ENCODE peak calls at places on chromosomes 2 and 18, in four cellular contexts. One of them, this sample, is unnamed.

GRCh38 chr2:188527110-188527509 is 235.4 kb downstream of the GULP1 start:
- DNase-seq in epithelial cell of prostate: no peak
- DNase-seq in fibroblast of lung: peak; percentile 37
- DNase-seq in CD4-positive, alpha-beta memory T cell: no peak
- DNase-seq in this sample: no peak

GRCh38 chr2:50556934-50557575 is 474.9 kb downstream of the NRXN1 start:
- DNase-seq in epithelial cell of prostate: peak; percentile 14
- DNase-seq in fibroblast of lung: peak; percentile 59
- DNase-seq in CD4-positive, alpha-beta memory T cell: no peak
- DNase-seq in this sample: no peak

GRCh38 chr2:31739156-31739555 is 158.4 kb upstream of the SRD5A2 start:
- DNase-seq in epithelial cell of prostate: no peak
- DNase-seq in fibroblast of lung: no peak
- DNase-seq in CD4-positive, alpha-beta memory T cell: no peak
- DNase-seq in this sample: no peak

GRCh38 chr2:88115825-88116518 is 11.9 kb downstream of the FABP1 start:
- DNase-seq in epithelial cell of prostate: no peak
- DNase-seq in fibroblast of lung: no peak
- DNase-seq in CD4-positive, alpha-beta memory T cell: no peak
- DNase-seq in this sample: no peak

GRCh38 chr2:140918426-140918825 is 1212.4 kb downstream of the LRP1B start:
- DNase-seq in epithelial cell of prostate: no peak
- DNase-seq in fibroblast of lung: peak; percentile 20
- DNase-seq in CD4-positive, alpha-beta memory T cell: no peak
- DNase-seq in this sample: no peak

GRCh38 chr2:46296840-46297545 is at the start of gene EPAS1:
- DNase-seq in epithelial cell of prostate: no peak
- DNase-seq in fibroblast of lung: peak; percentile 85
- DNase-seq in CD4-positive, alpha-beta memory T cell: peak; percentile 77
- DNase-seq in this sample: no peak

GRCh38 chr2:68196120-68196716 is 38.5 kb downstream of the PNO1 start:
- DNase-seq in epithelial cell of prostate: no peak
- DNase-seq in fibroblast of lung: peak; percentile 76
- DNase-seq in CD4-positive, alpha-beta memory T cell: no peak
- DNase-seq in this sample: peak; percentile 66

GRCh38 chr2:164836907-164837306 is 4.7 kb downstream of the COBLL1 start:
- DNase-seq in epithelial cell of prostate: no peak
- DNase-seq in fibroblast of lung: no peak
- DNase-seq in CD4-positive, alpha-beta memory T cell: no peak
- DNase-seq in this sample: no peak

GRCh38 chr2:100889286-100889685 is 69.3 kb downstream of the NPAS2 start:
- DNase-seq in epithelial cell of prostate: no peak
- DNase-seq in fibroblast of lung: no peak
- DNase-seq in CD4-positive, alpha-beta memory T cell: no peak
- DNase-seq in this sample: no peak

GRCh38 chr2:10257036-10257435 is 45.7 kb upstream of the HPCAL1 start:
- DNase-seq in epithelial cell of prostate: no peak
- DNase-seq in fibroblast of lung: no peak
- DNase-seq in CD4-positive, alpha-beta memory T cell: no peak
- DNase-seq in this sample: no peak

GRCh38 chr2:239057533-239057932 is 209.6 kb downstream of the TWIST2 start:
- DNase-seq in epithelial cell of prostate: no peak
- DNase-seq in fibroblast of lung: no peak
- DNase-seq in CD4-positive, alpha-beta memory T cell: no peak
- DNase-seq in this sample: no peak

GRCh38 chr18:61274561-61274960 is 58.7 kb upstream of the CDH20 start:
- DNase-seq in epithelial cell of prostate: no peak
- DNase-seq in fibroblast of lung: no peak
- DNase-seq in CD4-positive, alpha-beta memory T cell: no peak
- DNase-seq in this sample: no peak

GRCh38 chr2:189213226-189213625 is 33.7 kb upstream of the COL5A2 start:
- DNase-seq in epithelial cell of prostate: no peak
- DNase-seq in fibroblast of lung: peak; percentile 58
- DNase-seq in CD4-positive, alpha-beta memory T cell: no peak
- DNase-seq in this sample: no peak

GRCh38 chr2:67888351-67889005 is 174.3 kb downstream of the C1D start:
- DNase-seq in epithelial cell of prostate: no peak
- DNase-seq in fibroblast of lung: no peak
- DNase-seq in CD4-positive, alpha-beta memory T cell: no peak
- DNase-seq in this sample: no peak

GRCh38 chr2:199707584-199708185 is 143.3 kb downstream of the FTCDNL1 start:
- DNase-seq in epithelial cell of prostate: no peak
- DNase-seq in fibroblast of lung: peak; percentile 14
- DNase-seq in CD4-positive, alpha-beta memory T cell: no peak
- DNase-seq in this sample: no peak

GRCh38 chr2:41998789-41999470 is 48.9 kb upstream of the PKDCC start:
- DNase-seq in epithelial cell of prostate: no peak
- DNase-seq in fibroblast of lung: peak; percentile 50
- DNase-seq in CD4-positive, alpha-beta memory T cell: no peak
- DNase-seq in this sample: no peak

GRCh38 chr2:113068706-113069485 is 1.1 kb downstream of the IL1F10 start:
- DNase-seq in epithelial cell of prostate: peak; percentile 61
- DNase-seq in fibroblast of lung: no peak
- DNase-seq in CD4-positive, alpha-beta memory T cell: no peak
- DNase-seq in this sample: no peak

GRCh38 chr18:32315881-32316280 is 126.0 kb downstream of the MEP1B start:
- DNase-seq in epithelial cell of prostate: no peak
- DNase-seq in fibroblast of lung: peak; percentile 26
- DNase-seq in CD4-positive, alpha-beta memory T cell: no peak
- DNase-seq in this sample: no peak

GRCh38 chr18:46398005-46398404 is 259.0 kb downstream of the LOXHD1 start:
- DNase-seq in epithelial cell of prostate: no peak
- DNase-seq in fibroblast of lung: no peak
- DNase-seq in CD4-positive, alpha-beta memory T cell: no peak
- DNase-seq in this sample: no peak

GRCh38 chr2:240565267-240566202 is 2.7 kb upstream of the RNPEPL1 start:
- DNase-seq in epithelial cell of prostate: no peak
- DNase-seq in fibroblast of lung: no peak
- DNase-seq in CD4-positive, alpha-beta memory T cell: peak; percentile 92
- DNase-seq in this sample: peak; percentile 80

GRCh38 chr2:138087761-138088602 is 123.7 kb downstream of the HNMT start:
- DNase-seq in epithelial cell of prostate: no peak
- DNase-seq in fibroblast of lung: peak; percentile 7
- DNase-seq in CD4-positive, alpha-beta memory T cell: no peak
- DNase-seq in this sample: no peak

GRCh38 chr2:240348522-240348921 is 86.9 kb upstream of the GPC1 start:
- DNase-seq in epithelial cell of prostate: no peak
- DNase-seq in fibroblast of lung: no peak
- DNase-seq in CD4-positive, alpha-beta memory T cell: no peak
- DNase-seq in this sample: no peak

GRCh38 chr2:149312039-149312438 is 18.3 kb upstream of the LYPD6 start:
- DNase-seq in epithelial cell of prostate: no peak
- DNase-seq in fibroblast of lung: no peak
- DNase-seq in CD4-positive, alpha-beta memory T cell: no peak
- DNase-seq in this sample: no peak

GRCh38 chr2:71453404-71454220 is at the start of gene DYSF:
- DNase-seq in epithelial cell of prostate: no peak
- DNase-seq in fibroblast of lung: peak; percentile 12
- DNase-seq in CD4-positive, alpha-beta memory T cell: no peak
- DNase-seq in this sample: no peak

GRCh38 chr2:184879671-184880070 is 281.3 kb downstream of the ZNF804A start:
- DNase-seq in epithelial cell of prostate: no peak
- DNase-seq in fibroblast of lung: no peak
- DNase-seq in CD4-positive, alpha-beta memory T cell: no peak
- DNase-seq in this sample: no peak

GRCh38 chr2:17748745-17749144 is 4.9 kb downstream of the SMC6 start:
- DNase-seq in epithelial cell of prostate: no peak
- DNase-seq in fibroblast of lung: no peak
- DNase-seq in CD4-positive, alpha-beta memory T cell: no peak
- DNase-seq in this sample: no peak

GRCh38 chr18:47883771-47884413 is 46.6 kb downstream of the SMAD2 start:
- DNase-seq in epithelial cell of prostate: peak; percentile 73
- DNase-seq in fibroblast of lung: peak; percentile 40
- DNase-seq in CD4-positive, alpha-beta memory T cell: no peak
- DNase-seq in this sample: no peak

GRCh38 chr2:38741542-38741852 is 9.7 kb downstream of the SRSF7 start:
- DNase-seq in epithelial cell of prostate: no peak
- DNase-seq in fibroblast of lung: no peak
- DNase-seq in CD4-positive, alpha-beta memory T cell: no peak
- DNase-seq in this sample: no peak
- H3K27ac ChIP-seq in epithelial cell of prostate: peak overlapping the region; percentile 12
- H3K27ac ChIP-seq in fibroblast of lung: no peak overlapping the region
- H3K27ac ChIP-seq in CD4-positive, alpha-beta memory T cell: no peak overlapping the region
- H3K27ac ChIP-seq in this sample: peak overlapping the region; percentile 5

GRCh38 chr2:99648115-99648850 is 158.5 kb upstream of the REV1 start:
- DNase-seq in epithelial cell of prostate: no peak
- DNase-seq in fibroblast of lung: peak; percentile 89
- DNase-seq in CD4-positive, alpha-beta memory T cell: no peak
- DNase-seq in this sample: no peak

GRCh38 chr2:99648906-99649606 is 159.2 kb upstream of the REV1 start:
- DNase-seq in epithelial cell of prostate: no peak
- DNase-seq in fibroblast of lung: no peak
- DNase-seq in CD4-positive, alpha-beta memory T cell: no peak
- DNase-seq in this sample: no peak

GRCh38 chr2:99643824-99644787 is 154.3 kb upstream of the REV1 start:
- DNase-seq in epithelial cell of prostate: no peak
- DNase-seq in fibroblast of lung: peak; percentile 74
- DNase-seq in CD4-positive, alpha-beta memory T cell: no peak
- DNase-seq in this sample: no peak

GRCh38 chr2:99641999-99642398 is 152.2 kb upstream of the REV1 start:
- DNase-seq in epithelial cell of prostate: no peak
- DNase-seq in fibroblast of lung: no peak
- DNase-seq in CD4-positive, alpha-beta memory T cell: no peak
- DNase-seq in this sample: no peak

DNA sequence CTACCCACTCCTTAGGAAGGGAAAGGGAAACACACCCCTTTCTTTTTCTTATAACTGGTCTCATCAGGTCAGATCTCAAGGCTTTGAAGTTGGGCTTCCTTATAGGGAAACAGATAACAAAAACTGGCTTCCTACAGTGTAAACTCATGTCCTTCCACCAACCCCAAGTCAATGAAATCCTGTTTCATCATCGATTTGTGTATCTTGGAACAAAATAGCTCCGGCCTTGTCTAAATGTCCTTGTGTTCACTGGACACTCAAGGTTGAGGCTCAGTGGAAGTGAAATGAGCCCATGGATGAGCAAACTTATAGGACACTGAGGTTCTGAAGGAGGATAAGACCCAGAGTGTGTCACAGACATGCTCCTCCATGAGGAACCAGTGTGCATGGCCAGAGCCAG is 156.1 kb upstream of the REV1 start:
- DNase-seq in epithelial cell of prostate: no peak
- DNase-seq in fibroblast of lung: no peak
- DNase-seq in CD4-positive, alpha-beta memory T cell: no peak
- DNase-seq in this sample: no peak
- H3K27ac ChIP-seq in epithelial cell of prostate: no peak overlapping the region
- H3K27ac ChIP-seq in fibroblast of lung: no peak overlapping the region
- H3K27ac ChIP-seq in CD4-positive, alpha-beta memory T cell: no peak overlapping the region
- H3K27ac ChIP-seq in this sample: no peak overlapping the region

DNA sequence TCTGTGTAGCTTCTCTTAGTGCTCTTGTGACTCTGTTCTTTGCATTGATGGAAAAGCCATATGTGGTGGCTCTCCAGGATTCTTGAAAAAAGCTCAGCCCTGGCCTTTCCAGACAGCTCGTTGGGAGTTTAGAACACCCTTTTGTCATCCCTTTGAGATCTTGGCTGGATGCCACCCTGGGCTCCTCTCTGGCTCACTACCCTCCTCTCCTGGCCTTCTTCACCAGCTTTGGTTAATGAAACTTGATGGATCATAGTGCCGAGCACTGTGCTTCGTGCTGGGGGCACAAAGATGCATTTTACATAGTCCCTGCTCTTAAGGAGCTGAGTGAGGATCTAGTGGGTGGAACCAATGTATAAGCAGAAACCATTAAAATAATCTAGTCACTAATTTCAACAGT is 15.6 kb upstream of the FHOD3 start:
- DNase-seq in epithelial cell of prostate: no peak
- DNase-seq in fibroblast of lung: no peak
- DNase-seq in CD4-positive, alpha-beta memory T cell: no peak
- DNase-seq in this sample: no peak
- H3K27ac ChIP-seq in epithelial cell of prostate: no peak overlapping the region
- H3K27ac ChIP-seq in fibroblast of lung: no peak overlapping the region
- H3K27ac ChIP-seq in CD4-positive, alpha-beta memory T cell: no peak overlapping the region
- H3K27ac ChIP-seq in this sample: no peak overlapping the region

GRCh38 chr2:116489292-116489691 is 1325.2 kb upstream of the DDX18 start:
- DNase-seq in epithelial cell of prostate: no peak
- DNase-seq in fibroblast of lung: no peak
- DNase-seq in CD4-positive, alpha-beta memory T cell: no peak
- DNase-seq in this sample: no peak

GRCh38 chr2:116491292-116491691 is 1323.2 kb upstream of the DDX18 start:
- DNase-seq in epithelial cell of prostate: no peak
- DNase-seq in fibroblast of lung: no peak
- DNase-seq in CD4-positive, alpha-beta memory T cell: no peak
- DNase-seq in this sample: no peak

GRCh38 chr2:116487336-116487735 is 1327.2 kb upstream of the DDX18 start:
- DNase-seq in epithelial cell of prostate: no peak
- DNase-seq in fibroblast of lung: no peak
- DNase-seq in CD4-positive, alpha-beta memory T cell: no peak
- DNase-seq in this sample: no peak

GRCh38 chr2:116489944-116490343 is 1324.5 kb upstream of the DDX18 start:
- DNase-seq in epithelial cell of prostate: no peak
- DNase-seq in fibroblast of lung: no peak
- DNase-seq in CD4-positive, alpha-beta memory T cell: no peak
- DNase-seq in this sample: no peak

DNA sequence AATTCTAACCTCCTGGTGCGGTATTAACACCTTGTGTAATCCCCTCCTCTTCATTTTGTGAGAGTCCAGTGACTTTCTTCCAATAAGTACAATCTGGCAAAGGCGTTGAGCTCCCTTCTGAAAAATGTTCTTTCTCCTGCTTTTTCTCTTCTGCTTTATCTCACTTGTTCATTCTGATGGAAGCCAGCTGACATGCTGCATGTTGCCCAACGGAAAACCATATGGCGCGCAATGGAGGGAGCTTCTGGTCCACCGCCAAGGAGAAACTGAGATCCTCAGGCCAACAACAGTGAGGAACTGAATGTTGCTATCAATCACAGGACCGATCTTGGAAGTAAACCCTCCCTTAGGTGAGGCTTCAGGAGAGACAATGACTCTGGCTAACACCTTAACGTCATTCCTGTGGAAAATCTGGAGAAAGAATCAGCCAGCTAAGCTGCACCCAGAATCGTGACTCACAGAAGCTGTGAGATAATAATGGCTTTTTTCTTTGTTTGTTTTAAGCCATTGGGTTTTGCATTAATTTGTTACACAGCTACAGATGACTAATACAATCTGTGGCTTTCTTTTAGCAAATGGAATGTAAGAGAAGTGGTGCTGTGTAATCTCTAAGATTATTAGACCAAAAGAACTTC is 1323.9 kb upstream of the DDX18 start:
- DNase-seq in epithelial cell of prostate: no peak
- DNase-seq in fibroblast of lung: no peak
- DNase-seq in CD4-positive, alpha-beta memory T cell: no peak
- DNase-seq in this sample: no peak
- H3K27ac ChIP-seq in epithelial cell of prostate: no peak overlapping the region
- H3K27ac ChIP-seq in fibroblast of lung: no peak overlapping the region
- H3K27ac ChIP-seq in CD4-positive, alpha-beta memory T cell: no peak overlapping the region
- H3K27ac ChIP-seq in this sample: no peak overlapping the region

This sample was measured in OCI-LY7.